ENCODE peak calls at places on chromosomes 3 and 15, in six cellular contexts. One of them, this sample, is unnamed.

GRCh38 chr3:147572970-147573340 is 163.8 kb downstream of the ZIC1 start:
- DNase-seq in mucosa of descending colon: no peak
- DNase-seq in sigmoid colon: no peak
- DNase-seq in heart right ventricle: no peak
- DNase-seq in stomach: no peak
- DNase-seq in HFF-Myc: no peak
- DNase-seq in this sample: no peak

GRCh38 chr3:183619624-183620274 is 15.7 kb upstream of the KLHL24 start:
- DNase-seq in mucosa of descending colon: no peak
- DNase-seq in sigmoid colon: no peak
- DNase-seq in heart right ventricle: no peak
- DNase-seq in stomach: no peak
- DNase-seq in HFF-Myc: no peak
- DNase-seq in this sample: no peak

GRCh38 chr3:150365132-150365604 is 42.9 kb upstream of the TSC22D2 start:
- DNase-seq in mucosa of descending colon: no peak
- DNase-seq in sigmoid colon: no peak
- DNase-seq in heart right ventricle: no peak
- DNase-seq in stomach: no peak
- DNase-seq in HFF-Myc: no peak
- DNase-seq in this sample: no peak

GRCh38 chr3:3309836-3310235 is 130.3 kb upstream of the CRBN start:
- DNase-seq in mucosa of descending colon: no peak
- DNase-seq in sigmoid colon: no peak
- DNase-seq in heart right ventricle: no peak
- DNase-seq in stomach: no peak
- DNase-seq in HFF-Myc: no peak
- DNase-seq in this sample: no peak

GRCh38 chr15:56249080-56249479 is 5.4 kb upstream of the RFX7 start:
- DNase-seq in mucosa of descending colon: peak
- DNase-seq in sigmoid colon: no peak
- DNase-seq in heart right ventricle: no peak
- DNase-seq in stomach: no peak
- DNase-seq in HFF-Myc: no peak
- DNase-seq in this sample: peak

GRCh38 chr3:51471775-51472652 is 27.8 kb downstream of the DCAF1 start:
- DNase-seq in mucosa of descending colon: no peak
- DNase-seq in sigmoid colon: no peak
- DNase-seq in heart right ventricle: no peak
- DNase-seq in stomach: no peak
- DNase-seq in HFF-Myc: no peak
- DNase-seq in this sample: peak

GRCh38 chr15:29727871-29728270 is 94.4 kb downstream of the TJP1 start:
- DNase-seq in mucosa of descending colon: no peak
- DNase-seq in sigmoid colon: no peak
- DNase-seq in heart right ventricle: no peak
- DNase-seq in stomach: no peak
- DNase-seq in HFF-Myc: no peak
- DNase-seq in this sample: no peak

GRCh38 chr3:160486459-160486869 is 36.9 kb upstream of the TRIM59 start:
- DNase-seq in mucosa of descending colon: peak
- DNase-seq in sigmoid colon: no peak
- DNase-seq in heart right ventricle: no peak
- DNase-seq in stomach: no peak
- DNase-seq in HFF-Myc: no peak
- DNase-seq in this sample: peak

GRCh38 chr15:77035584-77035983 is 35.3 kb downstream of the TSPAN3 start:
- DNase-seq in mucosa of descending colon: no peak
- DNase-seq in sigmoid colon: peak
- DNase-seq in heart right ventricle: no peak
- DNase-seq in stomach: peak
- DNase-seq in HFF-Myc: no peak
- DNase-seq in this sample: no peak

GRCh38 chr3:48614044-48614443 is 4.6 kb upstream of the UQCRC1 start:
- DNase-seq in mucosa of descending colon: no peak
- DNase-seq in sigmoid colon: no peak
- DNase-seq in heart right ventricle: no peak
- DNase-seq in stomach: no peak
- DNase-seq in HFF-Myc: no peak
- DNase-seq in this sample: no peak

GRCh38 chr3:115100806-115101205 is 46.3 kb downstream of the ZBTB20 start:
- DNase-seq in mucosa of descending colon: no peak
- DNase-seq in sigmoid colon: no peak
- DNase-seq in heart right ventricle: no peak
- DNase-seq in stomach: no peak
- DNase-seq in HFF-Myc: no peak
- DNase-seq in this sample: no peak

DNA sequence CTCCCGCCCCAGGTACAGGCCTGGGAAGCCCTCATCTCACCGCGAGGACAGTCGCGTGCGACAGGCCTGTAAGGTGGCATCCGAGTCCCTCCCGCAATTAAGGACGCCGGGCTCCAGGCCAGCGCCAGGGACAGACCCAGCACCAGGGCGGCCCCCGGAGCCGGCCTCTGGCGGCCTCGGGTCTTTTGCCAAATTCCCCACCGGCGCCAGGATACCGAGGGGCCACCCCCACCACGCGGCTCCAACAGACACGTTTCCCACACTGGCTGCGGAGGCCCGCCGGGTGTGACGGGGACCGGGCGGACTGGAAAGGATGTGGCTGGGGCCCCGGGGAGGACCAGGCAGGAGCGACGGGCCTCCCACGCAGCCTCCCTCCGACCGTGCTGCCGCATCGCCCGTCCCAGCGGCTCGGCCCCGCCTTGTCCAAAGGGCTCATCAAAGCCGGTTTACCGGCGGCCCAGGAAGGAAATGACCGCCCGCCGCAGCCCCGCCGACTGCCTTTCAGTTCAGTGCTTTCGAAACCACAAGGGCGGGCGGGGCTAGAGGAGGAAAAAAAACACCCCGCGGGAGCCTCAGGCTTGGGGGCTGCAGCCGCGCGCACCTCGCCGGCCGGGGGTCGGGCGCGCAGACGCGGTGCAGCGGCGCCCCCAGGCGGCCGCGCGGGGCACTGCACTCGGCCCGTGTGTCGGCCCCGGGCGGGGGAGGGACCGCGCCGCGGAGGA is 11.2 kb downstream of the XXYLT1 start:
- DNase-seq in mucosa of descending colon: peak
- DNase-seq in sigmoid colon: peak
- DNase-seq in heart right ventricle: peak
- DNase-seq in stomach: peak
- DNase-seq in HFF-Myc: peak
- DNase-seq in this sample: peak
- H3K4me3 ChIP-seq in mucosa of descending colon: peak
- H3K4me3 ChIP-seq in sigmoid colon: peak
- H3K4me3 ChIP-seq in heart right ventricle: peak
- H3K4me3 ChIP-seq in stomach: peak
- H3K4me3 ChIP-seq in HFF-Myc: peak
- H3K4me3 ChIP-seq in this sample: peak

GRCh38 chr3:138646008-138646407 is 37.4 kb downstream of the FAIM start:
- DNase-seq in mucosa of descending colon: no peak
- DNase-seq in sigmoid colon: no peak
- DNase-seq in heart right ventricle: no peak
- DNase-seq in stomach: no peak
- DNase-seq in HFF-Myc: no peak
- DNase-seq in this sample: no peak

GRCh38 chr3:138638641-138639040 is 30.1 kb downstream of the FAIM start:
- DNase-seq in mucosa of descending colon: no peak
- DNase-seq in sigmoid colon: no peak
- DNase-seq in heart right ventricle: no peak
- DNase-seq in stomach: no peak
- DNase-seq in HFF-Myc: peak
- DNase-seq in this sample: no peak

GRCh38 chr3:138642927-138643253 is 34.3 kb downstream of the FAIM start:
- DNase-seq in mucosa of descending colon: no peak
- DNase-seq in sigmoid colon: no peak
- DNase-seq in heart right ventricle: no peak
- DNase-seq in stomach: no peak
- DNase-seq in HFF-Myc: no peak
- DNase-seq in this sample: no peak

GRCh38 chr3:138640537-138640936 is 32.0 kb downstream of the FAIM start:
- DNase-seq in mucosa of descending colon: no peak
- DNase-seq in sigmoid colon: no peak
- DNase-seq in heart right ventricle: no peak
- DNase-seq in stomach: no peak
- DNase-seq in HFF-Myc: no peak
- DNase-seq in this sample: no peak

GRCh38 chr3:138642226-138642926 is 33.8 kb downstream of the FAIM start:
- DNase-seq in mucosa of descending colon: no peak
- DNase-seq in sigmoid colon: no peak
- DNase-seq in heart right ventricle: no peak
- DNase-seq in stomach: no peak
- DNase-seq in HFF-Myc: no peak
- DNase-seq in this sample: no peak
- TF ChIP-seq CTCF in mucosa of descending colon: no peak
- TF ChIP-seq CTCF in sigmoid colon: no peak
- TF ChIP-seq CTCF in heart right ventricle: no peak
- TF ChIP-seq CTCF in stomach: no peak
- TF ChIP-seq CTCF in HFF-Myc: no peak
- TF ChIP-seq CTCF in this sample: no peak

DNA sequence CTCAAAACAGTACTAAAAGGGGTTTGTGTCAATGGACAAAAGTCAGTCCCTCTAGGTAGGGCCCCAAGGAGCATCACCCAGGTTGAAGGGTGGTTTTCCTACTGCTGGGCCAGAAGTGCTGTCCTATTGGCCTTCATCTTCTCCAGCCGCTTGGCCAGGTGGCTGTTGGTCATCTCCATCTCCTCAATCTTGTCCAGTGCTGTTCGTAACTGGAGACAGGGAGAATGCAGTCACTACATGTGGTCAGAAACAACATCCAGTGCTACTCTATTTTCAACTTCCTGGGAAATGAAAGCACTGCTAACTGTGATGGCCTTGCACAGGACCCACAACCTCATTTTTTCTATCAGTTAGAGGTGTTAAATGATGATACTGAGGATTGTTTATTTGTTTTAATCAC is 60.4 kb downstream of the MLH1 start:
- DNase-seq in mucosa of descending colon: no peak
- DNase-seq in sigmoid colon: no peak
- DNase-seq in heart right ventricle: no peak
- DNase-seq in stomach: no peak
- DNase-seq in HFF-Myc: no peak
- DNase-seq in this sample: no peak
- H3K4me3 ChIP-seq in mucosa of descending colon: no peak
- H3K4me3 ChIP-seq in sigmoid colon: no peak
- H3K4me3 ChIP-seq in heart right ventricle: no peak
- H3K4me3 ChIP-seq in stomach: no peak
- H3K4me3 ChIP-seq in HFF-Myc: no peak
- H3K4me3 ChIP-seq in this sample: no peak

GRCh38 chr15:74956648-74957300 is at the start of gene RPP25:
- DNase-seq in mucosa of descending colon: peak
- DNase-seq in sigmoid colon: peak
- DNase-seq in heart right ventricle: peak
- DNase-seq in stomach: peak
- DNase-seq in HFF-Myc: no peak
- DNase-seq in this sample: no peak

GRCh38 chr15:74958908-74959642 is 2.5 kb upstream of the RPP25 start:
- DNase-seq in mucosa of descending colon: no peak
- DNase-seq in sigmoid colon: no peak
- DNase-seq in heart right ventricle: no peak
- DNase-seq in stomach: no peak
- DNase-seq in HFF-Myc: no peak
- DNase-seq in this sample: no peak

GRCh38 chr15:74959643-74959939 is 3.0 kb upstream of the RPP25 start:
- DNase-seq in mucosa of descending colon: no peak
- DNase-seq in sigmoid colon: no peak
- DNase-seq in heart right ventricle: no peak
- DNase-seq in stomach: no peak
- DNase-seq in HFF-Myc: no peak
- DNase-seq in this sample: no peak

GRCh38 chr15:74957301-74958035 is 896 bp upstream of the RPP25 start:
- DNase-seq in mucosa of descending colon: peak
- DNase-seq in sigmoid colon: peak
- DNase-seq in heart right ventricle: no peak
- DNase-seq in stomach: no peak
- DNase-seq in HFF-Myc: no peak
- DNase-seq in this sample: no peak

DNA sequence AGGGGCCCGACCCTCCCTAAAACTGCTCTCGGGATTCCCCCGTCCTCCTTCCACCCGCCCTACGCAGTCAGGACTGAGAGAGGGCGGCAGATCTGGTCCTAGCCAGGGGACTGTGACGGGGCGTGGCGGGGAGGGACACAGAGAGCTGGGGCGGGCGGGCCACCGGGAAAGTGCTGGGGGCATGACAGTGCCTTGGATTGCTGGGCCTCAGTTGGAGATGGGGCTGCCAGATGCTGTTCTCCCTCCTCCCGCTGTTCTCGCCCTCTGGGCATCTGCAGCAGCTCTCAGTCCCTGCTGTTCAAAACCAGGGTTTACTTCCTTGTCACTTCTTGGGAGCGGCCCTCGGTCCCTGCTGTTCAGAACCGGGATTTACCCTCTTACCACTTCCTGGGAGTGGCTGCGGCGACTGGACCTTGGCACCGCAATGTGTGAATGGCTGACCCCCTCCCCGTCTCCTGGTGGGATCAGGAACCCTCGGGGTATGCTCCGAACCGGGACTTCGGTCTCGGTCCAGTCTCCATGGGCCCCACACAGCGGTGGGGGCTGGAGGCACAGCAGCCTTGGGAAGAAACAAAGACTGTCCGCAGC is 1.8 kb upstream of the RPP25 start:
- DNase-seq in mucosa of descending colon: peak
- DNase-seq in sigmoid colon: peak
- DNase-seq in heart right ventricle: peak
- DNase-seq in stomach: peak
- DNase-seq in HFF-Myc: no peak
- DNase-seq in this sample: no peak
- TF ChIP-seq CTCF in mucosa of descending colon: peak
- TF ChIP-seq CTCF in sigmoid colon: no peak
- TF ChIP-seq CTCF in heart right ventricle: no peak
- TF ChIP-seq CTCF in stomach: no peak
- TF ChIP-seq CTCF in HFF-Myc: no peak
- TF ChIP-seq CTCF in this sample: no peak

DNA sequence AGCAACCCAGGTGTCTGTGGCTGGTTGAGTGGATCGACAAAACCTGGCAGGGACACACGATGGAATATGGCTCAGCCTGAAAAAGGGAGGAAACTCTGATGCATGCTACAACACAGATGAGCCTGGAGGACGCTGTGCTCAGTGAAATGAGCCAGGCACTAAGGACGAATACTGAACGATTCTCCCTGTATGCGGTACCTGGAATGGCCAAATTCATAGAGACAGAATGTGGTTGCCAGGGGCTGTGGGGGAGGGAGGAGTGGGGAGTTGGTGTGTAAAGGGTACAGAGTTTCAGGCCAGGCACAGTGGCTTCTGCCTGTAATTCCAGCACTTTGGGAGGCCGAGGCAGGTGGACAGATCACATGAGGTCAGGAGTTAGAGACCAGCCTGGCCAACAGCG is 35.1 kb downstream of the PCSK6 start:
- DNase-seq in mucosa of descending colon: no peak
- DNase-seq in sigmoid colon: no peak
- DNase-seq in heart right ventricle: no peak
- DNase-seq in stomach: no peak
- DNase-seq in HFF-Myc: no peak
- DNase-seq in this sample: no peak
- H3K4me3 ChIP-seq in mucosa of descending colon: no peak
- H3K4me3 ChIP-seq in sigmoid colon: no peak
- H3K4me3 ChIP-seq in heart right ventricle: no peak
- H3K4me3 ChIP-seq in stomach: no peak
- H3K4me3 ChIP-seq in HFF-Myc: no peak
- H3K4me3 ChIP-seq in this sample: no peak

GRCh38 chr3:120039642-120040610 is 54.3 kb downstream of the GSK3B start:
- DNase-seq in mucosa of descending colon: no peak
- DNase-seq in sigmoid colon: no peak
- DNase-seq in heart right ventricle: no peak
- DNase-seq in stomach: no peak
- DNase-seq in HFF-Myc: no peak
- DNase-seq in this sample: no peak
- TF ChIP-seq CTCF in mucosa of descending colon: no peak
- TF ChIP-seq CTCF in sigmoid colon: no peak
- TF ChIP-seq CTCF in heart right ventricle: no peak
- TF ChIP-seq CTCF in stomach: no peak
- TF ChIP-seq CTCF in HFF-Myc: peak
- TF ChIP-seq CTCF in this sample: no peak

This sample was measured in astrocyte of the cerebellum.